ENCODE peak calls at places on chromosomes 4 and X, in six cellular contexts. One of them, this sample, is unnamed.

GRCh38 chrX:4876268-4876667 is 1162.8 kb upstream of the PRKX start:
- DNase-seq in natural killer cell treated with Interleukin-12 subunit alpha and Interleukin-12 subunit beta and Interleukin-15 and Interleukin-18, amount 100 ng/mL, for 72 hours: no peak
- DNase-seq in progenitor cell of endocrine pancreas: no peak
- DNase-seq in kidney: no peak
- DNase-seq in substantia nigra: no peak
- DNase-seq in NCI-H1105: no peak
- DNase-seq in this sample: no peak

GRCh38 chr4:94486372-94486801 is 34.6 kb downstream of the PDLIM5 start:
- DNase-seq in natural killer cell treated with Interleukin-12 subunit alpha and Interleukin-12 subunit beta and Interleukin-15 and Interleukin-18, amount 100 ng/mL, for 72 hours: no peak
- DNase-seq in progenitor cell of endocrine pancreas: no peak
- DNase-seq in kidney: no peak
- DNase-seq in substantia nigra: no peak
- DNase-seq in NCI-H1105: no peak
- DNase-seq in this sample: peak; percentile 25

GRCh38 chrX:40543661-40544328 is 37.0 kb upstream of the ATP6AP2 start:
- DNase-seq in natural killer cell treated with Interleukin-12 subunit alpha and Interleukin-12 subunit beta and Interleukin-15 and Interleukin-18, amount 100 ng/mL, for 72 hours: no peak
- DNase-seq in progenitor cell of endocrine pancreas: no peak
- DNase-seq in kidney: no peak
- DNase-seq in substantia nigra: no peak
- DNase-seq in NCI-H1105: peak; percentile 67
- DNase-seq in this sample: no peak

GRCh38 chrX:124151195-124151594 is 181.3 kb upstream of the TEX13D start:
- DNase-seq in natural killer cell treated with Interleukin-12 subunit alpha and Interleukin-12 subunit beta and Interleukin-15 and Interleukin-18, amount 100 ng/mL, for 72 hours: no peak
- DNase-seq in progenitor cell of endocrine pancreas: no peak
- DNase-seq in kidney: no peak
- DNase-seq in substantia nigra: no peak
- DNase-seq in NCI-H1105: no peak
- DNase-seq in this sample: no peak

GRCh38 chrX:111020283-111020682 is 75.7 kb upstream of the PAK3 start:
- DNase-seq in natural killer cell treated with Interleukin-12 subunit alpha and Interleukin-12 subunit beta and Interleukin-15 and Interleukin-18, amount 100 ng/mL, for 72 hours: no peak
- DNase-seq in progenitor cell of endocrine pancreas: no peak
- DNase-seq in kidney: no peak
- DNase-seq in substantia nigra: no peak
- DNase-seq in NCI-H1105: no peak
- DNase-seq in this sample: no peak

GRCh38 chr4:18568600-18568999 is 547.0 kb upstream of the LCORL start:
- DNase-seq in natural killer cell treated with Interleukin-12 subunit alpha and Interleukin-12 subunit beta and Interleukin-15 and Interleukin-18, amount 100 ng/mL, for 72 hours: no peak
- DNase-seq in progenitor cell of endocrine pancreas: no peak
- DNase-seq in kidney: no peak
- DNase-seq in substantia nigra: no peak
- DNase-seq in NCI-H1105: no peak
- DNase-seq in this sample: no peak

GRCh38 chr4:105140684-105141490 is 5.8 kb upstream of the TET2 start:
- DNase-seq in natural killer cell treated with Interleukin-12 subunit alpha and Interleukin-12 subunit beta and Interleukin-15 and Interleukin-18, amount 100 ng/mL, for 72 hours: peak; percentile 72
- DNase-seq in progenitor cell of endocrine pancreas: no peak
- DNase-seq in kidney: no peak
- DNase-seq in substantia nigra: no peak
- DNase-seq in NCI-H1105: no peak
- DNase-seq in this sample: peak; percentile 34

GRCh38 chrX:49175435-49175834 is 3.7 kb downstream of the PLP2 start:
- DNase-seq in natural killer cell treated with Interleukin-12 subunit alpha and Interleukin-12 subunit beta and Interleukin-15 and Interleukin-18, amount 100 ng/mL, for 72 hours: no peak
- DNase-seq in progenitor cell of endocrine pancreas: no peak
- DNase-seq in kidney: no peak
- DNase-seq in substantia nigra: no peak
- DNase-seq in NCI-H1105: no peak
- DNase-seq in this sample: no peak

GRCh38 chr4:187184513-187184912 is 460.9 kb upstream of the FAT1 start:
- DNase-seq in natural killer cell treated with Interleukin-12 subunit alpha and Interleukin-12 subunit beta and Interleukin-15 and Interleukin-18, amount 100 ng/mL, for 72 hours: no peak
- DNase-seq in progenitor cell of endocrine pancreas: no peak
- DNase-seq in kidney: no peak
- DNase-seq in substantia nigra: no peak
- DNase-seq in NCI-H1105: peak; percentile 57
- DNase-seq in this sample: no peak

GRCh38 chrX:55489315-55490009 is at the start of gene USP51:
- DNase-seq in natural killer cell treated with Interleukin-12 subunit alpha and Interleukin-12 subunit beta and Interleukin-15 and Interleukin-18, amount 100 ng/mL, for 72 hours: no peak
- DNase-seq in progenitor cell of endocrine pancreas: no peak
- DNase-seq in kidney: peak; percentile 80
- DNase-seq in substantia nigra: peak; percentile 22
- DNase-seq in NCI-H1105: peak; percentile 9
- DNase-seq in this sample: peak; percentile 66

GRCh38 chrX:34619920-34620319 is 37.2 kb downstream of the TMEM47 start:
- DNase-seq in natural killer cell treated with Interleukin-12 subunit alpha and Interleukin-12 subunit beta and Interleukin-15 and Interleukin-18, amount 100 ng/mL, for 72 hours: no peak
- DNase-seq in progenitor cell of endocrine pancreas: no peak
- DNase-seq in kidney: no peak
- DNase-seq in substantia nigra: no peak
- DNase-seq in NCI-H1105: no peak
- DNase-seq in this sample: no peak

GRCh38 chr4:154595807-154596206 is 5.3 kb upstream of the FGA start:
- DNase-seq in natural killer cell treated with Interleukin-12 subunit alpha and Interleukin-12 subunit beta and Interleukin-15 and Interleukin-18, amount 100 ng/mL, for 72 hours: no peak
- DNase-seq in progenitor cell of endocrine pancreas: no peak
- DNase-seq in kidney: no peak
- DNase-seq in substantia nigra: no peak
- DNase-seq in NCI-H1105: no peak
- DNase-seq in this sample: no peak

GRCh38 chrX:125507119-125507518 is 187.4 kb downstream of the TEX13C start:
- DNase-seq in natural killer cell treated with Interleukin-12 subunit alpha and Interleukin-12 subunit beta and Interleukin-15 and Interleukin-18, amount 100 ng/mL, for 72 hours: no peak
- DNase-seq in progenitor cell of endocrine pancreas: no peak
- DNase-seq in kidney: no peak
- DNase-seq in substantia nigra: no peak
- DNase-seq in NCI-H1105: no peak
- DNase-seq in this sample: no peak

This sample was measured in upper lobe of left lung.